ENCODE peak calls at places on chromosomes 13 and 19, in four cellular contexts. One of them, this sample, is unnamed.

GRCh38 chr19:3210347-3211017 is 14.0 kb upstream of the CELF5 start:
- DNase-seq in M059J: peak
- DNase-seq in activated CD4-positive, alpha-beta T cell treated with anti-CD3 and anti-CD28 coated beads, Interleukin-2, amount 50 U/mL, for 1 hour: peak
- DNase-seq in endothelial cell: peak
- DNase-seq in this sample: peak

GRCh38 chr19:36041831-36042230 is 9.2 kb upstream of the CLIP3 start:
- DNase-seq in M059J: no peak
- DNase-seq in activated CD4-positive, alpha-beta T cell treated with anti-CD3 and anti-CD28 coated beads, Interleukin-2, amount 50 U/mL, for 1 hour: no peak
- DNase-seq in endothelial cell: no peak
- DNase-seq in this sample: peak

GRCh38 chr13:98533912-98534311 is 43.0 kb downstream of the STK24 start:
- DNase-seq in M059J: no peak
- DNase-seq in activated CD4-positive, alpha-beta T cell treated with anti-CD3 and anti-CD28 coated beads, Interleukin-2, amount 50 U/mL, for 1 hour: no peak
- DNase-seq in endothelial cell: no peak
- DNase-seq in this sample: no peak

GRCh38 chr13:43494206-43494605 is 292.6 kb downstream of the ENOX1 start:
- DNase-seq in M059J: no peak
- DNase-seq in activated CD4-positive, alpha-beta T cell treated with anti-CD3 and anti-CD28 coated beads, Interleukin-2, amount 50 U/mL, for 1 hour: no peak
- DNase-seq in endothelial cell: no peak
- DNase-seq in this sample: no peak

GRCh38 chr19:50835103-50835784 is 1.9 kb upstream of the KLK15 start:
- DNase-seq in M059J: peak
- DNase-seq in activated CD4-positive, alpha-beta T cell treated with anti-CD3 and anti-CD28 coated beads, Interleukin-2, amount 50 U/mL, for 1 hour: no peak
- DNase-seq in endothelial cell: no peak
- DNase-seq in this sample: no peak

GRCh38 chr13:113935523-113935922 is 38.4 kb downstream of the C13orf46 start:
- DNase-seq in M059J: no peak
- DNase-seq in activated CD4-positive, alpha-beta T cell treated with anti-CD3 and anti-CD28 coated beads, Interleukin-2, amount 50 U/mL, for 1 hour: no peak
- DNase-seq in endothelial cell: no peak
- DNase-seq in this sample: no peak

GRCh38 chr19:50705422-50706019 is 14.1 kb downstream of the SHANK1 start:
- DNase-seq in M059J: peak
- DNase-seq in activated CD4-positive, alpha-beta T cell treated with anti-CD3 and anti-CD28 coated beads, Interleukin-2, amount 50 U/mL, for 1 hour: no peak
- DNase-seq in endothelial cell: no peak
- DNase-seq in this sample: peak

GRCh38 chr13:74132768-74133656 is 1.2 kb downstream of the KLF12 start:
- DNase-seq in M059J: peak
- DNase-seq in activated CD4-positive, alpha-beta T cell treated with anti-CD3 and anti-CD28 coated beads, Interleukin-2, amount 50 U/mL, for 1 hour: peak
- DNase-seq in endothelial cell: peak
- DNase-seq in this sample: no peak

GRCh38 chr19:2421581-2422306 is 5.6 kb downstream of the TIMM13 start:
- DNase-seq in M059J: no peak
- DNase-seq in activated CD4-positive, alpha-beta T cell treated with anti-CD3 and anti-CD28 coated beads, Interleukin-2, amount 50 U/mL, for 1 hour: no peak
- DNase-seq in endothelial cell: no peak
- DNase-seq in this sample: no peak

GRCh38 chr19:3178377-3178972 is at the start of gene S1PR4:
- DNase-seq in M059J: no peak
- DNase-seq in activated CD4-positive, alpha-beta T cell treated with anti-CD3 and anti-CD28 coated beads, Interleukin-2, amount 50 U/mL, for 1 hour: peak
- DNase-seq in endothelial cell: no peak
- DNase-seq in this sample: no peak

GRCh38 chr13:33183431-33184130 is 102.0 kb downstream of the STARD13 start:
- DNase-seq in M059J: peak
- DNase-seq in activated CD4-positive, alpha-beta T cell treated with anti-CD3 and anti-CD28 coated beads, Interleukin-2, amount 50 U/mL, for 1 hour: no peak
- DNase-seq in endothelial cell: no peak
- DNase-seq in this sample: no peak

GRCh38 chr19:4057913-4058695 is 8.6 kb downstream of the ZBTB7A start:
- DNase-seq in M059J: peak
- DNase-seq in activated CD4-positive, alpha-beta T cell treated with anti-CD3 and anti-CD28 coated beads, Interleukin-2, amount 50 U/mL, for 1 hour: peak
- DNase-seq in endothelial cell: no peak
- DNase-seq in this sample: peak

GRCh38 chr13:91721413-91721812 is 323.0 kb downstream of the GPC5 start:
- DNase-seq in M059J: no peak
- DNase-seq in activated CD4-positive, alpha-beta T cell treated with anti-CD3 and anti-CD28 coated beads, Interleukin-2, amount 50 U/mL, for 1 hour: no peak
- DNase-seq in endothelial cell: no peak
- DNase-seq in this sample: no peak

GRCh38 chr19:18529782-18530181 is 7.9 kb upstream of the ELL start:
- DNase-seq in M059J: no peak
- DNase-seq in activated CD4-positive, alpha-beta T cell treated with anti-CD3 and anti-CD28 coated beads, Interleukin-2, amount 50 U/mL, for 1 hour: no peak
- DNase-seq in endothelial cell: no peak
- DNase-seq in this sample: no peak

GRCh38 chr19:12779162-12779993 is 4.0 kb upstream of the HOOK2 start:
- DNase-seq in M059J: peak
- DNase-seq in activated CD4-positive, alpha-beta T cell treated with anti-CD3 and anti-CD28 coated beads, Interleukin-2, amount 50 U/mL, for 1 hour: no peak
- DNase-seq in endothelial cell: peak
- DNase-seq in this sample: no peak

GRCh38 chr13:61734683-61735082 is 319.0 kb upstream of the PCDH20 start:
- DNase-seq in M059J: no peak
- DNase-seq in activated CD4-positive, alpha-beta T cell treated with anti-CD3 and anti-CD28 coated beads, Interleukin-2, amount 50 U/mL, for 1 hour: no peak
- DNase-seq in endothelial cell: no peak
- DNase-seq in this sample: no peak

GRCh38 chr13:110640591-110641029 is 25.3 kb downstream of the NAXD start:
- DNase-seq in M059J: peak
- DNase-seq in activated CD4-positive, alpha-beta T cell treated with anti-CD3 and anti-CD28 coated beads, Interleukin-2, amount 50 U/mL, for 1 hour: no peak
- DNase-seq in endothelial cell: no peak
- DNase-seq in this sample: no peak

GRCh38 chr19:9836021-9836420 is 903 bp downstream of the PIN1 start:
- DNase-seq in M059J: peak
- DNase-seq in activated CD4-positive, alpha-beta T cell treated with anti-CD3 and anti-CD28 coated beads, Interleukin-2, amount 50 U/mL, for 1 hour: no peak
- DNase-seq in endothelial cell: no peak
- DNase-seq in this sample: no peak

GRCh38 chr19:42175335-42175734 is 42.1 kb downstream of the DEDD2 start:
- DNase-seq in M059J: no peak
- DNase-seq in activated CD4-positive, alpha-beta T cell treated with anti-CD3 and anti-CD28 coated beads, Interleukin-2, amount 50 U/mL, for 1 hour: no peak
- DNase-seq in endothelial cell: no peak
- DNase-seq in this sample: no peak

GRCh38 chr13:25783480-25784081 is 268.2 kb downstream of the SHISA2 start:
- DNase-seq in M059J: no peak
- DNase-seq in activated CD4-positive, alpha-beta T cell treated with anti-CD3 and anti-CD28 coated beads, Interleukin-2, amount 50 U/mL, for 1 hour: no peak
- DNase-seq in endothelial cell: no peak
- DNase-seq in this sample: no peak

GRCh38 chr13:80669112-80669511 is 328.2 kb upstream of the SPRY2 start:
- DNase-seq in M059J: no peak
- DNase-seq in activated CD4-positive, alpha-beta T cell treated with anti-CD3 and anti-CD28 coated beads, Interleukin-2, amount 50 U/mL, for 1 hour: no peak
- DNase-seq in endothelial cell: no peak
- DNase-seq in this sample: no peak

GRCh38 chr13:114077938-114078335 is 54.5 kb downstream of the RASA3 start:
- DNase-seq in M059J: peak
- DNase-seq in activated CD4-positive, alpha-beta T cell treated with anti-CD3 and anti-CD28 coated beads, Interleukin-2, amount 50 U/mL, for 1 hour: no peak
- DNase-seq in endothelial cell: peak
- DNase-seq in this sample: no peak

GRCh38 chr13:31945202-31945978 is 86.2 kb upstream of the FRY start:
- DNase-seq in M059J: peak
- DNase-seq in activated CD4-positive, alpha-beta T cell treated with anti-CD3 and anti-CD28 coated beads, Interleukin-2, amount 50 U/mL, for 1 hour: no peak
- DNase-seq in endothelial cell: no peak
- DNase-seq in this sample: no peak

GRCh38 chr19:18418034-18418724 is 1.0 kb upstream of the SSBP4 start:
- DNase-seq in M059J: no peak
- DNase-seq in activated CD4-positive, alpha-beta T cell treated with anti-CD3 and anti-CD28 coated beads, Interleukin-2, amount 50 U/mL, for 1 hour: no peak
- DNase-seq in endothelial cell: no peak
- DNase-seq in this sample: no peak

GRCh38 chr13:93775507-93776108 is 549.0 kb downstream of the GPC6 start:
- DNase-seq in M059J: peak
- DNase-seq in activated CD4-positive, alpha-beta T cell treated with anti-CD3 and anti-CD28 coated beads, Interleukin-2, amount 50 U/mL, for 1 hour: no peak
- DNase-seq in endothelial cell: no peak
- DNase-seq in this sample: no peak

GRCh38 chr13:91647361-91647970 is 249.0 kb downstream of the GPC5 start:
- DNase-seq in M059J: peak
- DNase-seq in activated CD4-positive, alpha-beta T cell treated with anti-CD3 and anti-CD28 coated beads, Interleukin-2, amount 50 U/mL, for 1 hour: no peak
- DNase-seq in endothelial cell: peak
- DNase-seq in this sample: peak

GRCh38 chr19:38731654-38732301 is 12.5 kb downstream of the CAPN12 start:
- DNase-seq in M059J: no peak
- DNase-seq in activated CD4-positive, alpha-beta T cell treated with anti-CD3 and anti-CD28 coated beads, Interleukin-2, amount 50 U/mL, for 1 hour: no peak
- DNase-seq in endothelial cell: no peak
- DNase-seq in this sample: no peak

GRCh38 chr13:73542446-73542845 is 483.6 kb downstream of the KLF5 start:
- DNase-seq in M059J: no peak
- DNase-seq in activated CD4-positive, alpha-beta T cell treated with anti-CD3 and anti-CD28 coated beads, Interleukin-2, amount 50 U/mL, for 1 hour: no peak
- DNase-seq in endothelial cell: no peak
- DNase-seq in this sample: no peak

GRCh38 chr19:7681336-7682174 is 922 bp downstream of the TRAPPC5 start:
- DNase-seq in M059J: peak
- DNase-seq in activated CD4-positive, alpha-beta T cell treated with anti-CD3 and anti-CD28 coated beads, Interleukin-2, amount 50 U/mL, for 1 hour: peak
- DNase-seq in endothelial cell: peak
- DNase-seq in this sample: peak

GRCh38 chr13:51556740-51557139 is 27.5 kb upstream of the WDFY2 start:
- DNase-seq in M059J: no peak
- DNase-seq in activated CD4-positive, alpha-beta T cell treated with anti-CD3 and anti-CD28 coated beads, Interleukin-2, amount 50 U/mL, for 1 hour: no peak
- DNase-seq in endothelial cell: no peak
- DNase-seq in this sample: no peak

GRCh38 chr19:35774274-35775045 is 904 bp upstream of the ARHGAP33 start:
- DNase-seq in M059J: peak
- DNase-seq in activated CD4-positive, alpha-beta T cell treated with anti-CD3 and anti-CD28 coated beads, Interleukin-2, amount 50 U/mL, for 1 hour: no peak
- DNase-seq in endothelial cell: no peak
- DNase-seq in this sample: peak

GRCh38 chr13:37209621-37210020 is 104.2 kb upstream of the CSNK1A1L start:
- DNase-seq in M059J: peak
- DNase-seq in activated CD4-positive, alpha-beta T cell treated with anti-CD3 and anti-CD28 coated beads, Interleukin-2, amount 50 U/mL, for 1 hour: no peak
- DNase-seq in endothelial cell: no peak
- DNase-seq in this sample: no peak

GRCh38 chr13:42320375-42320787 is 48.4 kb downstream of the AKAP11 start:
- DNase-seq in M059J: no peak
- DNase-seq in activated CD4-positive, alpha-beta T cell treated with anti-CD3 and anti-CD28 coated beads, Interleukin-2, amount 50 U/mL, for 1 hour: no peak
- DNase-seq in endothelial cell: no peak
- DNase-seq in this sample: no peak

GRCh38 chr19:3479819-3480215 is 508 bp downstream of the SMIM24 start:
- DNase-seq in M059J: no peak
- DNase-seq in activated CD4-positive, alpha-beta T cell treated with anti-CD3 and anti-CD28 coated beads, Interleukin-2, amount 50 U/mL, for 1 hour: peak
- DNase-seq in endothelial cell: no peak
- DNase-seq in this sample: peak

GRCh38 chr13:58399263-58399662 is 767.7 kb downstream of the PCDH17 start:
- DNase-seq in M059J: no peak
- DNase-seq in activated CD4-positive, alpha-beta T cell treated with anti-CD3 and anti-CD28 coated beads, Interleukin-2, amount 50 U/mL, for 1 hour: no peak
- DNase-seq in endothelial cell: no peak
- DNase-seq in this sample: no peak